ENCODE peak calls at places on chromosomes 2 and 18, in four cellular contexts. M is neuronal stem cell, Z is mesenchymal stem cell, D is H9. S is an unnamed sample.

GRCh38 chr2:12120281-12121150 is 374.1 kb downstream of the LPIN1 start:
- DNase-seq in M (no peak), Z (peak; percentile 64), D (no peak), S (no peak)

GRCh38 chr18:43312891-43313290 is 35.6 kb upstream of the SYT4 start:
- DNase-seq in M (no peak), Z (peak; percentile 27), D (no peak), S (no peak)

GRCh38 chr2:133737597-133737996 is 169.3 kb upstream of the NCKAP5 start:
- DNase-seq in M (no peak), Z (no peak), D (no peak), S (no peak)

GRCh38 chr2:234983011-234983726 is 31.4 kb downstream of the SH3BP4 start:
- DNase-seq in M (no peak), Z (no peak), D (no peak), S (no peak)

GRCh38 chr2:160379399-160379798 is 114.2 kb downstream of the RBMS1 start:
- DNase-seq in M (no peak), Z (peak; percentile 88), D (no peak), S (no peak)

GRCh38 chr18:3816601-3817363 is 366.8 kb downstream of the TGIF1 start:
- DNase-seq in M (no peak), Z (peak; percentile 95), D (no peak), S (no peak)

GRCh38 chr2:186554850-186555785 is 34.7 kb upstream of the ITGAV start:
- DNase-seq in M (no peak), Z (peak; percentile 52), D (no peak), S (peak; percentile 67)

GRCh38 chr2:236945431-236946016 is 140.2 kb upstream of the COPS8 start:
- DNase-seq in M (no peak), Z (no peak), D (no peak), S (no peak)

GRCh38 chr2:26767129-26767528 is 3.0 kb downstream of the SLC35F6 start:
- DNase-seq in M (no peak), Z (no peak), D (no peak), S (no peak)

GRCh38 chr2:7237476-7237875 is 320.3 kb downstream of the RNF144A start:
- DNase-seq in M (no peak), Z (no peak), D (no peak), S (no peak)

GRCh38 chr2:240356700-240357640 is 78.5 kb upstream of the GPC1 start:
- DNase-seq in M (no peak), Z (no peak), D (no peak), S (no peak)

GRCh38 chr2:199462167-199462976 is 4.6 kb upstream of the SATB2 start:
- DNase-seq in M (peak; percentile 32), Z (no peak), D (peak; percentile 63), S (peak; percentile 44)

GRCh38 chr2:12577086-12577485 is 139.7 kb upstream of the TRIB2 start:
- DNase-seq in M (no peak), Z (no peak), D (no peak), S (no peak)

GRCh38 chr18:59799383-59800015 is 100.3 kb upstream of the PMAIP1 start:
- DNase-seq in M (no peak), Z (no peak), D (no peak), S (no peak)

GRCh38 chr18:22814329-22814703 is 118.8 kb upstream of the RBBP8 start:
- DNase-seq in M (no peak), Z (no peak), D (no peak), S (no peak)

GRCh38 chr2:134140251-134140661 is 113.6 kb upstream of the MGAT5 start:
- DNase-seq in M (no peak), Z (no peak), D (no peak), S (no peak)

GRCh38 chr2:238424313-238424700 is 2.4 kb upstream of the ASB1 start:
- DNase-seq in M (no peak), Z (no peak), D (no peak), S (no peak)

GRCh38 chr2:72920317-72921087 is 3.2 kb downstream of the EMX1 start:
- DNase-seq in M (no peak), Z (peak; percentile 58), D (peak; percentile 63), S (peak; percentile 75)

GRCh38 chr2:167965907-167966306 is 281.5 kb downstream of the STK39 start:
- DNase-seq in M (no peak), Z (no peak), D (no peak), S (no peak)

GRCh38 chr2:99488587-99488998 is 1.2 kb downstream of the REV1 start:
- DNase-seq in M (no peak), Z (peak; percentile 67), D (no peak), S (no peak)

GRCh38 chr18:30622635-30623034 is 419.9 kb downstream of the DSC3 start:
- DNase-seq in M (no peak), Z (no peak), D (no peak), S (no peak)

GRCh38 chr2:10533811-10534321 is 85.7 kb upstream of the ODC1 start:
- DNase-seq in M (no peak), Z (peak; percentile 7), D (no peak), S (no peak)

GRCh38 chr18:79476918-79477685 is 81.4 kb downstream of the NFATC1 start:
- DNase-seq in M (no peak), Z (no peak), D (no peak), S (no peak)

GRCh38 chr2:169761251-169761969 is 27.8 kb downstream of the KLHL23 start:
- DNase-seq in M (no peak), Z (no peak), D (no peak), S (no peak)

GRCh38 chr18:56473400-56474059 is 164.9 kb downstream of the TXNL1 start:
- DNase-seq in M (no peak), Z (no peak), D (no peak), S (no peak)

GRCh38 chr18:58911766-58912165 is 47.1 kb downstream of the ZNF532 start:
- DNase-seq in M (no peak), Z (peak; percentile 71), D (no peak), S (peak; percentile 55)

GRCh38 chr2:136243638-136244557 is 125.9 kb upstream of the CXCR4 start:
- DNase-seq in M (no peak), Z (no peak), D (no peak), S (no peak)

GRCh38 chr2:71879509-71880184 is 268.0 kb downstream of the CYP26B1 start:
- DNase-seq in M (no peak), Z (no peak), D (no peak), S (no peak)
- H2BK15ac ChIP-seq in M (no peak overlapping the region), Z (no peak overlapping the region), D (no peak overlapping the region), S (no peak overlapping the region)

GRCh38 chr2:37779611-37780010 is 108.2 kb upstream of the CDC42EP3 start:
- DNase-seq in M (no peak), Z (no peak), D (no peak), S (no peak)

GRCh38 chr2:37782721-37783438 is 111.4 kb upstream of the CDC42EP3 start:
- DNase-seq in M (no peak), Z (peak; percentile 51), D (no peak), S (no peak)

GRCh38 chr2:37780097-37780676 is 108.7 kb upstream of the CDC42EP3 start:
- DNase-seq in M (no peak), Z (peak; percentile 57), D (no peak), S (no peak)

GRCh38 chr2:37782155-37782673 is 110.8 kb upstream of the CDC42EP3 start:
- DNase-seq in M (no peak), Z (peak; percentile 5), D (no peak), S (no peak)

DNA sequence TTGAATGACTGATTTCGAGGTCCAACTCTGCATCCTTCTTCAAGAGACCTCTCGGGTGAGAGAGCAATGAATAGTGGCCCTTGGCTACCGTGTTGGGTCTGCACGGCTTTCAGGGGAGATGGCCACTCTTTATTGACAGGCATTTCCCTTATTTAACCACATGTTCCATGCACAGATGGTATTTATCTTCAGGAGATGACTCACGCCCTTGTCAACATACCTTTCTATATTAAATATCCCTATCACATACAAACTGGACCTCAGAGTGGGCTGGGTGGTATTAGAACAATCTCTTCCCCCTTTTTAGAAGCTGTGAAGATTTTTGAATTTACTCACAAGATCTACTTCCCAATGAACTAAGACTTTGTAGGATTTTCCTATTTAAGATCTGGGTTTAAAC is 109.6 kb upstream of the CDC42EP3 start:
- DNase-seq in M (no peak), Z (peak; percentile 79), D (no peak), S (no peak)
- H2BK15ac ChIP-seq in M (no peak overlapping the region), Z (no peak overlapping the region), D (no peak overlapping the region), S (no peak overlapping the region)

GRCh38 chr2:27885656-27886055 is 4.5 kb downstream of the RBKS start:
- DNase-seq in M (no peak), Z (no peak), D (no peak), S (no peak)

GRCh38 chr2:27887830-27888229 is 2.4 kb downstream of the RBKS start:
- DNase-seq in M (no peak), Z (no peak), D (no peak), S (no peak)

GRCh38 chr2:27886322-27886721 is 3.9 kb downstream of the RBKS start:
- DNase-seq in M (no peak), Z (no peak), D (no peak), S (no peak)

GRCh38 chr2:27888790-27889189 is 1.4 kb downstream of the RBKS start:
- DNase-seq in M (no peak), Z (no peak), D (no peak), S (no peak)

GRCh38 chr2:27887122-27887521 is 3.1 kb downstream of the RBKS start:
- DNase-seq in M (no peak), Z (no peak), D (no peak), S (no peak)
- H2BK15ac ChIP-seq in M (no peak overlapping the region), Z (no peak overlapping the region), D (no peak overlapping the region), S (no peak overlapping the region)

GRCh38 chr18:23939896-23940295 is 74.7 kb upstream of the TTC39C start:
- DNase-seq in M (no peak), Z (no peak), D (no peak), S (no peak)
- H2BK15ac ChIP-seq in M (no peak overlapping the region), Z (no peak overlapping the region), D (no peak overlapping the region), S (no peak overlapping the region)

GRCh38 chr2:232542715-232543467 is 3.4 kb downstream of the CHRNG start:
- DNase-seq in M (no peak), Z (no peak), D (no peak), S (no peak)

GRCh38 chr2:232541961-232542714 is 2.6 kb downstream of the CHRNG start:
- DNase-seq in M (no peak), Z (no peak), D (no peak), S (no peak)

GRCh38 chr2:232539298-232540231 is at the start of gene CHRNG:
- DNase-seq in M (no peak), Z (no peak), D (peak; percentile 66), S (no peak)

GRCh38 chr2:232540441-232541041 is 1.0 kb downstream of the CHRNG start:
- DNase-seq in M (no peak), Z (no peak), D (no peak), S (no peak)

GRCh38 chr2:232541195-232541960 is 1.9 kb downstream of the CHRNG start:
- DNase-seq in M (no peak), Z (no peak), D (no peak), S (no peak)
- H2BK15ac ChIP-seq in M (no peak overlapping the region), Z (no peak overlapping the region), D (no peak overlapping the region), S (no peak overlapping the region)

GRCh38 chr2:30277582-30277981 is 46.2 kb downstream of the LBH start:
- DNase-seq in M (no peak), Z (no peak), D (no peak), S (no peak)
- H2BK15ac ChIP-seq in M (peak overlapping the region; percentile 27), Z (no peak overlapping the region), D (no peak overlapping the region), S (no peak overlapping the region)